ENCODE peak calls at places on chromosomes 2 and 18, in nine cellular contexts. K is Calu3; H is dorsolateral prefrontal cortex; J is stimulated activated CD4-positive, alpha-beta T cell treated with anti-CD3 and anti-CD28 coated beads, Interleukin-2, amount 100 ng/mL, for 48 hours; F is B cell; Q is AML-193; E is body of pancreas; C is activated T-cell treated with anti-CD3 and anti-CD28 coated beads, Interleukin-2, amount 50 U/mL, for 1 hour; V is HCT116. M is an unnamed sample.

GRCh38 chr2:45190481-45190880 is 181.2 kb upstream of the SIX2 start:
- DNase-seq in F (no peak), C (no peak), E (no peak), V (no peak), H (no peak), J (no peak), Q (no peak), K (no peak), M (no peak)

GRCh38 chr2:140975237-140975636 is 1155.6 kb downstream of the LRP1B start:
- DNase-seq in F (no peak), K (no peak), Q (peak), J (no peak), C (no peak), V (no peak), H (no peak), E (no peak), M (no peak)

GRCh38 chr2:84055816-84056215 is 403.3 kb downstream of the SUCLG1 start:
- DNase-seq in V (no peak), F (no peak), E (no peak), K (no peak), C (no peak), J (no peak), H (no peak), Q (no peak), M (no peak)

GRCh38 chr2:7924033-7924762 is 757.7 kb upstream of the ID2 start:
- DNase-seq in C (no peak), J (no peak), K (no peak), Q (no peak), E (no peak), H (no peak), V (no peak), F (no peak), M (no peak)

GRCh38 chr18:45349447-45349846 is 265.8 kb upstream of the SLC14A2 start:
- DNase-seq in C (no peak), K (no peak), E (no peak), H (no peak), Q (no peak), J (no peak), F (no peak), V (no peak), M (no peak)

GRCh38 chr2:174454566-174454965 is 32.3 kb downstream of the GPR155 start:
- DNase-seq in C (no peak), F (no peak), J (no peak), E (no peak), Q (no peak), H (no peak), V (no peak), K (no peak), M (no peak)

GRCh38 chr2:67650292-67651133 is 253.4 kb downstream of the ETAA1 start:
- DNase-seq in C (no peak), E (peak), Q (no peak), K (peak), H (peak), V (peak), J (no peak), F (no peak), M (peak)

GRCh38 chr2:128381001-128381938 is 62.6 kb upstream of the HS6ST1 start:
- DNase-seq in C (no peak), Q (no peak), E (peak), H (no peak), V (no peak), J (no peak), K (no peak), F (no peak), M (no peak)

GRCh38 chr2:166337932-166338331 is 37.8 kb downstream of the SCN9A start:
- DNase-seq in E (no peak), H (no peak), C (no peak), K (no peak), V (no peak), Q (no peak), F (no peak), J (no peak), M (no peak)

GRCh38 chr2:231611273-231612198 is 18.9 kb downstream of the TEX44 start:
- DNase-seq in J (peak), K (peak), H (peak), V (peak), F (no peak), E (peak), C (peak), Q (peak), M (peak)

GRCh38 chr2:135144343-135144742 is 92.3 kb downstream of the RAB3GAP1 start:
- DNase-seq in K (no peak), Q (no peak), F (no peak), V (no peak), H (no peak), E (no peak), C (no peak), J (no peak), M (no peak)

GRCh38 chr2:191401287-191401686 is 156.1 kb downstream of the MYO1B start:
- DNase-seq in F (no peak), J (no peak), K (no peak), V (no peak), C (no peak), E (no peak), Q (no peak), H (no peak), M (no peak)

GRCh38 chr2:70936165-70936978 is 672 bp downstream of the ATP6V1B1 start:
- DNase-seq in V (no peak), F (no peak), J (no peak), H (no peak), Q (no peak), E (no peak), C (no peak), K (no peak), M (no peak)

GRCh38 chr2:212227755-212228154 is 310.8 kb downstream of the ERBB4 start:
- DNase-seq in C (no peak), F (no peak), E (peak), K (peak), V (peak), H (no peak), Q (peak), J (no peak), M (no peak)

GRCh38 chr2:155908567-155908966 is 424.0 kb downstream of the NR4A2 start:
- DNase-seq in J (no peak), C (no peak), E (no peak), K (no peak), V (no peak), Q (no peak), F (no peak), H (no peak), M (no peak)

GRCh38 chr2:240595381-240596079 is 9.0 kb downstream of the CAPN10 start:
- DNase-seq in Q (peak), K (no peak), J (peak), H (no peak), V (no peak), F (no peak), E (no peak), C (peak), M (peak)

GRCh38 chr2:13583609-13584008 is 866.9 kb downstream of the TRIB2 start:
- DNase-seq in V (no peak), F (no peak), E (no peak), H (no peak), C (no peak), K (no peak), Q (no peak), J (no peak), M (no peak)

GRCh38 chr2:207847807-207848544 is 78.3 kb upstream of the FZD5 start:
- DNase-seq in F (no peak), K (peak), J (no peak), E (peak), H (no peak), Q (no peak), V (no peak), C (no peak), M (no peak)

GRCh38 chr18:34033968-34034367 is 190.7 kb downstream of the NOL4 start:
- DNase-seq in C (no peak), J (no peak), E (no peak), Q (no peak), H (no peak), F (no peak), V (no peak), K (no peak), M (no peak)

GRCh38 chr2:15941483-15941853 is 1.1 kb downstream of the MYCN start:
- DNase-seq in Q (no peak), J (no peak), F (peak), H (peak), K (peak), C (no peak), V (no peak), E (no peak), M (no peak)

GRCh38 chr18:58863539-58864145 is 1.0 kb upstream of the ZNF532 start:
- DNase-seq in J (peak), V (no peak), E (peak), C (peak), H (peak), F (peak), K (peak), Q (no peak), M (peak)

GRCh38 chr2:234823196-234823876 is 128.5 kb upstream of the SH3BP4 start:
- DNase-seq in J (no peak), V (no peak), E (no peak), Q (no peak), H (no peak), K (no peak), C (no peak), F (no peak), M (no peak)

GRCh38 chr2:163466583-163466982 is 269.2 kb downstream of the FIGN start:
- DNase-seq in H (no peak), F (no peak), C (no peak), V (no peak), E (no peak), K (no peak), Q (no peak), J (no peak), M (no peak)

GRCh38 chr2:28979041-28979440 is 2.1 kb upstream of the TOGARAM2 start:
- DNase-seq in V (no peak), H (no peak), Q (no peak), J (no peak), F (no peak), K (no peak), E (no peak), C (no peak), M (no peak)

GRCh38 chr2:50582164-50582563 is 449.8 kb downstream of the NRXN1 start:
- DNase-seq in F (no peak), J (no peak), H (no peak), E (peak), K (peak), C (no peak), V (no peak), Q (no peak), M (no peak)

GRCh38 chr2:163247151-163247872 is 408.7 kb upstream of the KCNH7 start:
- DNase-seq in Q (no peak), K (no peak), J (no peak), F (no peak), H (no peak), V (no peak), E (no peak), C (no peak), M (no peak)

GRCh38 chr2:203623616-203624015 is 82.8 kb upstream of the CD28 start:
- DNase-seq in E (no peak), K (no peak), F (no peak), H (peak), C (no peak), J (no peak), V (no peak), Q (no peak), M (no peak)

GRCh38 chr2:134173338-134174016 is 80.4 kb upstream of the MGAT5 start:
- DNase-seq in J (no peak), Q (no peak), H (peak), E (peak), V (no peak), C (no peak), K (no peak), F (no peak), M (no peak)

GRCh38 chr2:23457990-23458689 is 73.2 kb downstream of the KLHL29 start:
- DNase-seq in K (no peak), H (no peak), F (no peak), C (no peak), E (no peak), V (no peak), J (no peak), Q (no peak), M (no peak)

GRCh38 chr2:33216508-33217182 is 259.8 kb upstream of the RASGRP3 start:
- DNase-seq in C (no peak), K (no peak), J (no peak), E (peak), F (no peak), Q (no peak), H (no peak), V (no peak), M (no peak)

GRCh38 chr18:8835556-8835955 is 130.2 kb downstream of the MTCL1 start:
- DNase-seq in V (no peak), H (no peak), F (no peak), K (no peak), C (no peak), Q (no peak), J (no peak), E (no peak), M (no peak)

GRCh38 chr2:85712849-85713612 is 18.9 kb downstream of the GNLY start:
- DNase-seq in E (peak), H (no peak), K (peak), C (no peak), V (no peak), Q (no peak), F (no peak), J (no peak), M (no peak)